ENCODE peak calls at places on chromosome 22, in five cellular contexts. One of them, this sample, is unnamed.

GRCh38 chr22:24105018-24105360 is 76.3 kb upstream of the SUSD2 start:
- DNase-seq in stimulated activated CD4-positive, alpha-beta T cell treated with anti-CD3 and anti-CD28 coated beads, Interleukin-2, amount 100 ng/mL, for 24 hours: no peak
- DNase-seq in ovary: no peak
- DNase-seq in activated T-cell treated with anti-CD3 and anti-CD28 coated beads for 48 hours: no peak
- DNase-seq in H1: no peak
- DNase-seq in this sample: peak

GRCh38 chr22:29751139-29751538 is 15.7 kb downstream of the ZMAT5 start:
- DNase-seq in activated T-cell treated with anti-CD3 and anti-CD28 coated beads for 48 hours: no peak
- DNase-seq in stimulated activated CD4-positive, alpha-beta T cell treated with anti-CD3 and anti-CD28 coated beads, Interleukin-2, amount 100 ng/mL, for 24 hours: no peak
- DNase-seq in ovary: no peak
- DNase-seq in H1: no peak
- DNase-seq in this sample: no peak

GRCh38 chr22:38834215-38834953 is 9.4 kb downstream of the NPTXR start:
- DNase-seq in ovary: no peak
- DNase-seq in stimulated activated CD4-positive, alpha-beta T cell treated with anti-CD3 and anti-CD28 coated beads, Interleukin-2, amount 100 ng/mL, for 24 hours: no peak
- DNase-seq in activated T-cell treated with anti-CD3 and anti-CD28 coated beads for 48 hours: no peak
- DNase-seq in H1: no peak
- DNase-seq in this sample: no peak

GRCh38 chr22:46084943-46085830 is 65.1 kb upstream of the PPARA start:
- DNase-seq in activated T-cell treated with anti-CD3 and anti-CD28 coated beads for 48 hours: no peak
- DNase-seq in H1: no peak
- DNase-seq in ovary: peak
- DNase-seq in stimulated activated CD4-positive, alpha-beta T cell treated with anti-CD3 and anti-CD28 coated beads, Interleukin-2, amount 100 ng/mL, for 24 hours: no peak
- DNase-seq in this sample: peak

GRCh38 chr22:48327721-48328120 is 1500.0 kb downstream of the BRD1 start:
- DNase-seq in activated T-cell treated with anti-CD3 and anti-CD28 coated beads for 48 hours: no peak
- DNase-seq in stimulated activated CD4-positive, alpha-beta T cell treated with anti-CD3 and anti-CD28 coated beads, Interleukin-2, amount 100 ng/mL, for 24 hours: no peak
- DNase-seq in ovary: no peak
- DNase-seq in H1: no peak
- DNase-seq in this sample: peak

GRCh38 chr22:50417544-50417943 is 57.3 kb downstream of the SBF1 start:
- DNase-seq in ovary: no peak
- DNase-seq in stimulated activated CD4-positive, alpha-beta T cell treated with anti-CD3 and anti-CD28 coated beads, Interleukin-2, amount 100 ng/mL, for 24 hours: no peak
- DNase-seq in H1: no peak
- DNase-seq in activated T-cell treated with anti-CD3 and anti-CD28 coated beads for 48 hours: no peak
- DNase-seq in this sample: peak

GRCh38 chr22:22849640-22850610 is 37.7 kb upstream of the IGLL5 start:
- DNase-seq in H1: no peak
- DNase-seq in activated T-cell treated with anti-CD3 and anti-CD28 coated beads for 48 hours: no peak
- DNase-seq in ovary: no peak
- DNase-seq in stimulated activated CD4-positive, alpha-beta T cell treated with anti-CD3 and anti-CD28 coated beads, Interleukin-2, amount 100 ng/mL, for 24 hours: no peak
- DNase-seq in this sample: no peak

GRCh38 chr22:44765571-44766285 is 13.4 kb downstream of the ARHGAP8 start:
- DNase-seq in stimulated activated CD4-positive, alpha-beta T cell treated with anti-CD3 and anti-CD28 coated beads, Interleukin-2, amount 100 ng/mL, for 24 hours: no peak
- DNase-seq in H1: no peak
- DNase-seq in ovary: no peak
- DNase-seq in activated T-cell treated with anti-CD3 and anti-CD28 coated beads for 48 hours: no peak
- DNase-seq in this sample: peak

GRCh38 chr22:49300951-49301397 is 526.7 kb downstream of the BRD1 start:
- DNase-seq in H1: no peak
- DNase-seq in stimulated activated CD4-positive, alpha-beta T cell treated with anti-CD3 and anti-CD28 coated beads, Interleukin-2, amount 100 ng/mL, for 24 hours: peak
- DNase-seq in ovary: no peak
- DNase-seq in activated T-cell treated with anti-CD3 and anti-CD28 coated beads for 48 hours: no peak
- DNase-seq in this sample: no peak

GRCh38 chr22:36406139-36406538 is 18.4 kb upstream of the MYH9 start:
- DNase-seq in stimulated activated CD4-positive, alpha-beta T cell treated with anti-CD3 and anti-CD28 coated beads, Interleukin-2, amount 100 ng/mL, for 24 hours: no peak
- DNase-seq in ovary: no peak
- DNase-seq in H1: no peak
- DNase-seq in activated T-cell treated with anti-CD3 and anti-CD28 coated beads for 48 hours: no peak
- DNase-seq in this sample: no peak

GRCh38 chr22:49203863-49204598 is 623.6 kb downstream of the BRD1 start:
- DNase-seq in stimulated activated CD4-positive, alpha-beta T cell treated with anti-CD3 and anti-CD28 coated beads, Interleukin-2, amount 100 ng/mL, for 24 hours: no peak
- DNase-seq in activated T-cell treated with anti-CD3 and anti-CD28 coated beads for 48 hours: no peak
- DNase-seq in ovary: no peak
- DNase-seq in H1: no peak
- DNase-seq in this sample: peak

GRCh38 chr22:29724843-29725242 is 5.0 kb downstream of the CABP7 start:
- DNase-seq in H1: no peak
- DNase-seq in ovary: no peak
- DNase-seq in stimulated activated CD4-positive, alpha-beta T cell treated with anti-CD3 and anti-CD28 coated beads, Interleukin-2, amount 100 ng/mL, for 24 hours: no peak
- DNase-seq in activated T-cell treated with anti-CD3 and anti-CD28 coated beads for 48 hours: no peak
- DNase-seq in this sample: no peak

GRCh38 chr22:48744283-48744641 is 1083.4 kb downstream of the BRD1 start:
- DNase-seq in activated T-cell treated with anti-CD3 and anti-CD28 coated beads for 48 hours: no peak
- DNase-seq in stimulated activated CD4-positive, alpha-beta T cell treated with anti-CD3 and anti-CD28 coated beads, Interleukin-2, amount 100 ng/mL, for 24 hours: no peak
- DNase-seq in ovary: no peak
- DNase-seq in H1: no peak
- DNase-seq in this sample: no peak

GRCh38 chr22:22554324-22555284 is 4.5 kb downstream of the PRAME start:
- DNase-seq in stimulated activated CD4-positive, alpha-beta T cell treated with anti-CD3 and anti-CD28 coated beads, Interleukin-2, amount 100 ng/mL, for 24 hours: no peak
- DNase-seq in ovary: no peak
- DNase-seq in activated T-cell treated with anti-CD3 and anti-CD28 coated beads for 48 hours: no peak
- DNase-seq in H1: no peak
- DNase-seq in this sample: no peak

GRCh38 chr22:32842486-32842885 is 41.0 kb downstream of the TIMP3 start:
- DNase-seq in stimulated activated CD4-positive, alpha-beta T cell treated with anti-CD3 and anti-CD28 coated beads, Interleukin-2, amount 100 ng/mL, for 24 hours: no peak
- DNase-seq in H1: no peak
- DNase-seq in ovary: no peak
- DNase-seq in activated T-cell treated with anti-CD3 and anti-CD28 coated beads for 48 hours: no peak
- DNase-seq in this sample: no peak

GRCh38 chr22:42296381-42296853 is 26.0 kb upstream of the TCF20 start:
- DNase-seq in activated T-cell treated with anti-CD3 and anti-CD28 coated beads for 48 hours: no peak
- DNase-seq in H1: no peak
- DNase-seq in stimulated activated CD4-positive, alpha-beta T cell treated with anti-CD3 and anti-CD28 coated beads, Interleukin-2, amount 100 ng/mL, for 24 hours: no peak
- DNase-seq in ovary: no peak
- DNase-seq in this sample: no peak

GRCh38 chr22:28015056-28015445 is 96.0 kb upstream of the PITPNB start:
- DNase-seq in ovary: no peak
- DNase-seq in stimulated activated CD4-positive, alpha-beta T cell treated with anti-CD3 and anti-CD28 coated beads, Interleukin-2, amount 100 ng/mL, for 24 hours: no peak
- DNase-seq in activated T-cell treated with anti-CD3 and anti-CD28 coated beads for 48 hours: no peak
- DNase-seq in H1: no peak
- DNase-seq in this sample: no peak

GRCh38 chr22:24398409-24398808 is 29.0 kb upstream of the ADORA2A start:
- DNase-seq in ovary: no peak
- DNase-seq in H1: no peak
- DNase-seq in stimulated activated CD4-positive, alpha-beta T cell treated with anti-CD3 and anti-CD28 coated beads, Interleukin-2, amount 100 ng/mL, for 24 hours: no peak
- DNase-seq in activated T-cell treated with anti-CD3 and anti-CD28 coated beads for 48 hours: no peak
- DNase-seq in this sample: no peak

GRCh38 chr22:19709063-19709769 is 5.1 kb upstream of the SEPTIN5 start:
- DNase-seq in ovary: no peak
- DNase-seq in stimulated activated CD4-positive, alpha-beta T cell treated with anti-CD3 and anti-CD28 coated beads, Interleukin-2, amount 100 ng/mL, for 24 hours: peak
- DNase-seq in activated T-cell treated with anti-CD3 and anti-CD28 coated beads for 48 hours: no peak
- DNase-seq in H1: no peak
- DNase-seq in this sample: peak

GRCh38 chr22:40348025-40348658 is 1.8 kb downstream of the ADSL start:
- DNase-seq in H1: no peak
- DNase-seq in stimulated activated CD4-positive, alpha-beta T cell treated with anti-CD3 and anti-CD28 coated beads, Interleukin-2, amount 100 ng/mL, for 24 hours: peak
- DNase-seq in ovary: peak
- DNase-seq in activated T-cell treated with anti-CD3 and anti-CD28 coated beads for 48 hours: peak
- DNase-seq in this sample: no peak